ENCODE peak calls at places on chromosomes 5 and 9, in eight cellular contexts. J is H1; Z is CD8-positive, alpha-beta T cell; K is pancreas; N is cardiac muscle cell; M is upper lobe of left lung; H is AG09319; L is kidney epithelial cell. I is an unnamed sample.

GRCh38 chr9:2704504-2704903 is 12.8 kb upstream of the KCNV2 start:
- DNase-seq in J (no peak), Z (no peak), K (no peak), N (no peak), M (no peak), H (no peak), L (no peak), I (no peak)

GRCh38 chr9:100639851-100640250 is 62.0 kb downstream of the CAVIN4 start:
- DNase-seq in J (no peak), Z (no peak), K (no peak), N (no peak), M (no peak), H (no peak), L (no peak), I (no peak)

GRCh38 chr5:98308231-98308630 is 465.2 kb upstream of the RGMB start:
- DNase-seq in J (no peak), Z (no peak), K (no peak), N (no peak), M (no peak), H (no peak), L (no peak), I (no peak)

GRCh38 chr5:122184676-122185255 is 55.4 kb downstream of the ZNF474 start:
- DNase-seq in J (no peak), Z (no peak), K (no peak), N (no peak), M (no peak), H (no peak), L (no peak), I (no peak)

GRCh38 chr5:119274767-119275130 is 81.1 kb upstream of the TNFAIP8 start:
- DNase-seq in J (no peak), Z (peak), K (no peak), N (peak), M (no peak), H (no peak), L (peak), I (no peak)

GRCh38 chr5:19179561-19179960 is 808.4 kb downstream of the CDH18 start:
- DNase-seq in J (no peak), Z (no peak), K (no peak), N (no peak), M (no peak), H (no peak), L (no peak), I (no peak)

GRCh38 chr5:170791325-170791954 is 7.9 kb downstream of the GABRP start:
- DNase-seq in J (peak), Z (no peak), K (peak), N (peak), M (peak), H (peak), L (peak), I (no peak)

GRCh38 chr9:13331320-13331719 is 51.8 kb upstream of the MPDZ start:
- DNase-seq in J (no peak), Z (no peak), K (no peak), N (peak), M (no peak), H (no peak), L (no peak), I (no peak)

GRCh38 chr5:37831821-37832524 is 7.9 kb downstream of the GDNF start:
- DNase-seq in J (no peak), Z (no peak), K (no peak), N (no peak), M (no peak), H (no peak), L (no peak), I (no peak)

GRCh38 chr5:26009742-26010141 is 1028.6 kb downstream of the CDH9 start:
- DNase-seq in J (peak), Z (no peak), K (no peak), N (no peak), M (no peak), H (no peak), L (no peak), I (no peak)

GRCh38 chr5:172958268-172959046 is 767 bp upstream of the RPL26L1 start:
- DNase-seq in J (peak), Z (peak), K (peak), N (peak), M (peak), H (no peak), L (no peak), I (peak)

GRCh38 chr5:59598547-59598874 is 295.0 kb downstream of the PDE4D start:
- DNase-seq in J (no peak), Z (no peak), K (no peak), N (peak), M (no peak), H (no peak), L (no peak), I (no peak)

GRCh38 chr5:114055318-114055788 is 306.5 kb upstream of the KCNN2 start:
- DNase-seq in J (peak), Z (no peak), K (peak), N (peak), M (peak), H (no peak), L (no peak), I (peak)
- TF ChIP-seq CTCF in J (no peak), Z (no peak), K (no peak), N (peak), M (no peak), H (no peak), L (no peak), I (no peak)

GRCh38 chr9:69758001-69758730 is 1.6 kb downstream of the PTAR1 start:
- DNase-seq in J (no peak), Z (no peak), K (no peak), N (peak), M (no peak), H (no peak), L (no peak), I (no peak)
- TF ChIP-seq CTCF in J (no peak), Z (no peak), K (no peak), N (no peak), M (no peak), H (no peak), L (no peak), I (no peak)

GRCh38 chr9:136926154-136926704 is 18.3 kb downstream of the FBXW5 start:
- DNase-seq in J (no peak), Z (no peak), K (no peak), N (no peak), M (no peak), H (no peak), L (no peak), I (no peak)

GRCh38 chr9:136930014-136930413 is 14.5 kb downstream of the FBXW5 start:
- DNase-seq in J (no peak), Z (no peak), K (no peak), N (no peak), M (no peak), H (no peak), L (no peak), I (no peak)

GRCh38 chr9:136927343-136928261 is 16.9 kb downstream of the FBXW5 start:
- DNase-seq in J (no peak), Z (no peak), K (no peak), N (peak), M (no peak), H (no peak), L (no peak), I (no peak)

GRCh38 chr9:136926749-136927148 is 17.8 kb downstream of the FBXW5 start:
- DNase-seq in J (no peak), Z (no peak), K (no peak), N (no peak), M (no peak), H (no peak), L (no peak), I (no peak)

DNA sequence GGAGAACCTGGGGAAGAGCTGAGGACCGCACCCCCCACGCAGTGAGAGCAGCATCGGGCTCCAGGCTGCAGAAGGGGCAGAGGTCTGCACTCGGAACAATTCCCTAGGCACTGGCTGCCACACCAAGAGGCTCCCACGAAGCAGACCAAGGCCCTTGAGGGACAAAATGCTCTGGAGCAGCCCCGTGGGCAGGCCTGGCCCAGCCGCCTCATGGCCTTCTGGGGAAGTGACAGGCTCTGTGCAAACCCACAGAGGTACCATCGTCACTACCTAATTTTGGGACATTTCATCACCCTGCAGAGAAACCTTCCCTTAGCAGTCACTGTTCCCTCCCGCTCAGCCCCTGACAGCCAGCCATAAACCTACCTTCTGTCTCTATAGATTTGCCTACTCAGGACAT is 15.9 kb downstream of the FBXW5 start:
- DNase-seq in J (no peak), Z (no peak), K (no peak), N (no peak), M (no peak), H (no peak), L (no peak), I (no peak)
- TF ChIP-seq CTCF in J (no peak), Z (no peak), K (no peak), N (no peak), M (no peak), H (no peak), L (no peak), I (no peak)

GRCh38 chr9:136906251-136906650 is 19.9 kb downstream of the TRAF2 start:
- DNase-seq in J (no peak), Z (no peak), K (no peak), N (no peak), M (no peak), H (no peak), L (no peak), I (no peak)

GRCh38 chr9:136907011-136907914 is 20.9 kb downstream of the TRAF2 start:
- DNase-seq in J (no peak), Z (no peak), K (no peak), N (no peak), M (no peak), H (no peak), L (no peak), I (no peak)

GRCh38 chr9:136913701-136914438 is 27.6 kb downstream of the TRAF2 start:
- DNase-seq in J (no peak), Z (no peak), K (no peak), N (no peak), M (no peak), H (no peak), L (no peak), I (no peak)

GRCh38 chr9:136910197-136910900 is 24.0 kb downstream of the TRAF2 start:
- DNase-seq in J (no peak), Z (no peak), K (no peak), N (no peak), M (no peak), H (no peak), L (no peak), I (no peak)

GRCh38 chr9:136910901-136911245 is 24.6 kb downstream of the TRAF2 start:
- DNase-seq in J (no peak), Z (no peak), K (no peak), N (no peak), M (no peak), H (no peak), L (no peak), I (no peak)
- TF ChIP-seq CTCF in J (peak), Z (no peak), K (no peak), N (no peak), M (no peak), H (no peak), L (no peak), I (no peak)

DNA sequence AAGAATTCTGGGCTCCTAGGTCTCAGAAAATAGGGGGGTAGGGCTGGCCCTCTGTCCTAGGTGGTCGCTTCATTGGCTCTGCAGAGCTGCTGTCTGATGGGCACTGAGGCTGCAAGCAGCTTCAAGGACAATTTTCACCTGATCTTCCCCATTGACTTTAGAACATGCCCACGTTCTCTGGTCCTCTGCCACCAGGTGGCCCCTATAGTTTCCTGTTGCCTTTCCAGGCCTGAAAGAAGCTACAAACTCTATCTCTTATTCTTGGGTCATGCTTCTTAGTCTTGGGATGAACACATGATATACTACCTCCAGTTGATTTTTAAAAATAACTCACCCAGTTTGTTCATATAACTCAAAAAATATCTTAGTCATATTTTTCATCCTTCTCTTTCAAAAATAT is 26.3 kb downstream of the SPZ1 start:
- DNase-seq in J (no peak), Z (peak), K (no peak), N (peak), M (no peak), H (no peak), L (no peak), I (no peak)
- TF ChIP-seq CTCF in J (peak), Z (no peak), K (no peak), N (peak), M (peak), H (peak), L (peak), I (no peak)